ENCODE peak calls at places on chromosome 12, in eight cellular contexts. Y is mammary epithelial cell; L is left ventricle myocardium inferior; V is fibroblast of lung; S is endodermal cell; G is stomach; J is CD4-positive, alpha-beta T cell; Q is lower lobe of right lung. I is an unnamed sample. For H3K9me3, the result is how much of the 10 kb centered on the place peaks cover.

GRCh38 chr12:64004639-64005038 is 160.1 kb downstream of the SRGAP1 start:
- DNase-seq in L (no peak), Q (no peak), S (no peak), J (no peak), V (no peak), Y (no peak), G (no peak), I (no peak)

GRCh38 chr12:66653801-66654200 is 25.1 kb downstream of the GRIP1 start:
- DNase-seq in S (peak), V (no peak), J (no peak), G (no peak), Q (no peak), L (no peak), Y (no peak), I (no peak)

GRCh38 chr12:22715254-22715653 is 90.3 kb downstream of the ETNK1 start:
- DNase-seq in Q (no peak), J (no peak), G (no peak), Y (no peak), V (no peak), S (no peak), L (no peak), I (no peak)

GRCh38 chr12:130335517-130336392 is 1.9 kb upstream of the PIWIL1 start:
- DNase-seq in S (peak), G (no peak), Y (peak), L (no peak), V (peak), Q (no peak), J (no peak), I (peak)

GRCh38 chr12:2154521-2154920 is 101.7 kb downstream of the CACNA1C start:
- DNase-seq in V (no peak), J (no peak), L (no peak), S (no peak), G (no peak), Y (no peak), Q (no peak), I (no peak)

GRCh38 chr12:14554281-14555008 is 13.2 kb downstream of the PLBD1 start:
- DNase-seq in V (peak), L (peak), Y (peak), G (peak), J (no peak), S (no peak), Q (peak), I (no peak)

GRCh38 chr12:122835693-122836026 is 403 bp downstream of the HIP1R start:
- DNase-seq in Y (no peak), J (no peak), S (no peak), V (no peak), Q (peak), L (no peak), G (no peak), I (no peak)

GRCh38 chr12:119989619-119990381 is 764 bp downstream of the BICDL1 start:
- DNase-seq in G (peak), L (peak), V (peak), J (peak), S (peak), Y (peak), Q (peak), I (peak)

GRCh38 chr12:100473716-100474150 is at the start of gene NR1H4:
- DNase-seq in J (no peak), S (no peak), V (peak), Q (no peak), Y (peak), G (no peak), L (no peak), I (no peak)

GRCh38 chr12:123073962-123074801 is 76.7 kb downstream of the PITPNM2 start:
- DNase-seq in J (no peak), L (no peak), V (no peak), S (no peak), Q (no peak), Y (no peak), G (no peak), I (no peak)

GRCh38 chr12:62922539-62922938 is 12.4 kb downstream of the PPM1H start:
- DNase-seq in J (no peak), S (no peak), Y (peak), L (no peak), V (no peak), G (no peak), Q (no peak), I (no peak)

GRCh38 chr12:75938189-75938588 is 93.4 kb downstream of the PHLDA1 start:
- DNase-seq in Q (no peak), G (no peak), S (no peak), L (no peak), Y (no peak), J (no peak), V (peak), I (no peak)

GRCh38 chr12:85041395-85041794 is 5.2 kb downstream of the LRRIQ1 start:
- DNase-seq in S (no peak), L (no peak), V (no peak), Y (no peak), G (no peak), J (no peak), Q (no peak), I (no peak)

GRCh38 chr12:63897931-63898330 is 53.4 kb downstream of the SRGAP1 start:
- DNase-seq in J (no peak), G (no peak), Y (no peak), S (no peak), Q (no peak), V (no peak), L (no peak), I (no peak)

GRCh38 chr12:32756476-32757158 is 920 bp upstream of the YARS2 start:
- DNase-seq in S (peak), Q (no peak), J (no peak), V (peak), Y (peak), L (no peak), G (no peak), I (no peak)

GRCh38 chr12:43277630-43278267 is 274.3 kb downstream of the ADAMTS20 start:
- DNase-seq in J (no peak), L (no peak), G (no peak), V (peak), Y (no peak), Q (no peak), S (no peak), I (no peak)

GRCh38 chr12:130619378-130619970 is 96.6 kb downstream of the RIMBP2 start:
- DNase-seq in V (no peak), Q (no peak), J (no peak), S (peak), L (no peak), G (no peak), Y (no peak), I (no peak)

GRCh38 chr12:52207106-52207505 is 15.3 kb upstream of the KRT80 start:
- DNase-seq in G (no peak), V (no peak), L (no peak), S (peak), Q (peak), Y (no peak), J (no peak), I (no peak)

GRCh38 chr12:24778486-24779304 is 170.2 kb downstream of the BCAT1 start:
- DNase-seq in V (peak), Y (peak), J (no peak), S (no peak), G (no peak), Q (no peak), L (no peak), I (no peak)

GRCh38 chr12:58314610-58315009 is 373.2 kb downstream of the ATP23 start:
- DNase-seq in L (no peak), G (no peak), S (no peak), Y (peak), J (no peak), Q (no peak), V (peak), I (no peak)

GRCh38 chr12:37548266-37548805 is 768.2 kb upstream of the ALG10B start:
- DNase-seq in S (no peak), Q (no peak), G (no peak), Y (no peak), J (no peak), L (no peak), V (no peak), I (no peak)

DNA sequence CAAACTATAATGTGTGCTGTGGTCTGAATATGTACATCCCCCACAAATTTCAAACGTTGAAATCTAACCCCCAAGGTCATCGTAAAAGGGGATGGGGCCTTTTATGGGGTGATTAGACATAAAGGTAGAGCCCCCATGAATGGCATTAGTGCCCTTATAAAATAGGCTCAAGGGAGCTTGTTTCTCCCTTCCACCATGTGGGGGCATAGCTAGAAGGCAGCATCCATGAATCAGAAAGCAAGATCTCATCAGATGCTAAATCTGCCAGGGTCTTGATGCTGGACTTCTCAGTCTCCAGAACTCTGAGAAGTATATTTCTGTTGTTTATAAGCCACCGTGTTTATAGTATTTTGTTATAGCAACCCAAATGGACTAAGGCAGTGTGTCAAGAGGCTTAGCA is 33.4 kb upstream of the IGF1 start:
- DNase-seq in S (peak), V (no peak), Y (no peak), G (no peak), Q (no peak), L (no peak), J (no peak), I (no peak)
- TF ChIP-seq CTCF in S (peak), V (no peak), Y (no peak), G (no peak), Q (no peak), L (no peak), J (no peak), I (no peak)

DNA sequence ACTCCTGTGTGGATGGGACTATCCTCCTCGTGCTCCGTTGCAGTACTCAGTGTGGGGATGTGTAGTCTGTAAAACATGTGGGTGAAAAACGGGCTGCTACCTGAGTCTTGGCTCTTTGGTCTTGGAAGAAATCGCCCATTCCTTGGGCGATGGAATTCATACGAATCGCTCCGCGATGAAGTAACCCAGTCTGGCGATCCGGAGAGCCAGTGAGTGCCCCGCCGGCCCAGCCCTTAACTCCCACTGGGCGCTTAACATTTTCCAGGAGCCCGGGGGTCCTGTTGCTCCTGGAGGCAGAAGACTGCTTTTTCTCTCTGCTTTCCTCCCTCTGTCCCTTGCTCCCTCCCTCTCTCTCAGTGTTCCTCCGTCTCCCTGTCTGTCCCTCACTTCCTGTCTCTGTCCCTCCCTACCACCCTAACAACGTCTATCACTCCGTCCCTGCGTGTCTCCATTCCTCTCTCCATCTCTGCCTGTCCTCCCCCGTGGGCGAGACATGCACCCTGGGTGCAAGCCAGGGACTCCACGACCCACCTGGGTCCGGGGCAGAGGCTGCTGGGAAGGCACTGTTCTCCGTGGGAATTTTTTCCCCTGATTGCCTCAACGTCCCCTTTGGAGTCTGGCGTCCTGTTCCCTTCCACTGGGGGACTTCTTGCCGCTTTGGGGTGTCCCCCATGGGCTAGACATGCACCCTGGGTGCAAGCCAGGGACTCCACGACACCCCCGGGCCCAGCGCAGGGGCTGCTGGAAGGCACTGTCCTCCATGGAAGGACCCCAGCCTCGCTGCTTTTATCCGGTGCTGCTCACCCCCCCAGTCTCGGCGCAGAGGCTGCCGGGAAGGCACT is 188.6 kb downstream of the ALG10 start:
- DNase-seq in V (no peak), Y (no peak), S (no peak), G (no peak), Q (no peak), L (no peak), J (no peak), I (no peak)
- H3K9me3 ChIP-seq in V (under half), Y (under half), S (half or more), G (under half), Q (under half), L (under half), J (under half), I (under half)

GRCh38 chr12:108822458-108823205 is 34.8 kb downstream of the SSH1 start:
- DNase-seq in J (no peak), Y (no peak), Q (no peak), S (no peak), V (no peak), G (no peak), L (no peak), I (no peak)

GRCh38 chr12:108823804-108824203 is 33.6 kb downstream of the SSH1 start:
- DNase-seq in G (no peak), Q (no peak), J (no peak), Y (no peak), S (no peak), V (no peak), L (no peak), I (no peak)

GRCh38 chr12:108820700-108821406 is 36.5 kb downstream of the SSH1 start:
- DNase-seq in Q (no peak), Y (no peak), J (no peak), S (no peak), V (no peak), L (no peak), G (no peak), I (peak)

GRCh38 chr12:108819920-108820699 is 37.3 kb downstream of the SSH1 start:
- DNase-seq in G (no peak), Q (no peak), S (no peak), Y (no peak), L (no peak), V (no peak), J (no peak), I (no peak)

GRCh38 chr12:108821407-108822397 is 35.7 kb downstream of the SSH1 start:
- DNase-seq in Q (peak), L (no peak), V (no peak), Y (peak), J (no peak), G (no peak), S (no peak), I (no peak)
- H3K27ac ChIP-seq in Q (peak), L (peak), V (peak), Y (peak), J (no peak), G (peak), S (no peak), I (peak)

GRCh38 chr12:124578445-124578844 is 11.0 kb upstream of the NCOR2 start:
- DNase-seq in J (no peak), Q (peak), V (no peak), Y (no peak), L (no peak), G (no peak), S (peak), I (peak)

GRCh38 chr12:124576061-124576650 is 8.7 kb upstream of the NCOR2 start:
- DNase-seq in V (no peak), L (no peak), Y (no peak), S (no peak), Q (no peak), G (no peak), J (no peak), I (no peak)

GRCh38 chr12:124578854-124579253 is 11.4 kb upstream of the NCOR2 start:
- DNase-seq in G (no peak), Y (no peak), Q (no peak), S (no peak), L (no peak), J (no peak), V (no peak), I (peak)

GRCh38 chr12:124577986-124578385 is 10.6 kb upstream of the NCOR2 start:
- DNase-seq in G (no peak), Y (peak), L (no peak), S (no peak), V (no peak), J (no peak), Q (no peak), I (no peak)

DNA sequence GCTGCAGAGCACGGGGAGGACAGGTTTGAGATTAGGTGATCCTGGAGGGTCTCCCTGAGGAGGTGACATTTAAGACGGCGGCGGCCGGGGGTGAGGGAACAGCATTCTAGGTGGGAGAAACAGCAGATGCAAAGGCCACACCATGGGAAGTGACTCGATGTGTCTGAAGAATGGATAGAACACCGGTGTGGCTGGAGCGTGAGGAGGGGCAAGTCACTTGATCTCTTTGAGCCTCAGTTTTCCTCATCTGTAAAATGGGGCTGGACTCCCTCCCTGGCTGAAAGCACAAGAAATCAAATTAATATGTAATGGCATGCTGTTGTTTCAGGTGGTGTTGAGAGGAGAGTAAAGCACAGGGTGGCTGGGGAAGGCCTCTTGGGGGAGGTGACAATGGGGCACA is 10.0 kb upstream of the NCOR2 start:
- DNase-seq in Q (no peak), G (no peak), L (no peak), J (no peak), V (no peak), S (no peak), Y (no peak), I (no peak)
- TF ChIP-seq CTCF in Q (no peak), G (no peak), L (no peak), J (no peak), V (no peak), S (no peak), Y (no peak), I (no peak)